ENCODE peak calls at places on chromosomes 1 and 21, in nine cellular contexts. One of them, this sample, is unnamed.
A peak's percentile ranks its signal among the peaks of the same experiment; 100 is the strongest.

GRCh38 chr1:42680921-42681683 is 1.1 kb upstream of the YBX1 start:
- DNase-seq in endothelial cell: no peak
- DNase-seq in tibial artery: no peak
- DNase-seq in IMR-90: no peak
- DNase-seq in pancreas: no peak
- DNase-seq in colonic mucosa: peak; percentile 26
- DNase-seq in OCI-LY7: peak; percentile 59
- DNase-seq in GM13977: no peak
- DNase-seq in H9: no peak
- DNase-seq in this sample: no peak

GRCh38 chr21:17527240-17527639 is 14.4 kb downstream of the CXADR start:
- DNase-seq in colonic mucosa: no peak
- DNase-seq in endothelial cell: no peak
- DNase-seq in H9: no peak
- DNase-seq in pancreas: no peak
- DNase-seq in IMR-90: peak; percentile 41
- DNase-seq in GM13977: no peak
- DNase-seq in tibial artery: no peak
- DNase-seq in OCI-LY7: no peak
- DNase-seq in this sample: no peak

GRCh38 chr1:56535949-56536348 is 43.4 kb downstream of the PLPP3 start:
- DNase-seq in GM13977: no peak
- DNase-seq in pancreas: peak; percentile 55
- DNase-seq in OCI-LY7: no peak
- DNase-seq in IMR-90: no peak
- DNase-seq in colonic mucosa: no peak
- DNase-seq in H9: no peak
- DNase-seq in endothelial cell: no peak
- DNase-seq in tibial artery: no peak
- DNase-seq in this sample: no peak

GRCh38 chr1:209430107-209430506 is 153.4 kb upstream of the CAMK1G start:
- DNase-seq in tibial artery: no peak
- DNase-seq in pancreas: no peak
- DNase-seq in GM13977: no peak
- DNase-seq in OCI-LY7: no peak
- DNase-seq in colonic mucosa: no peak
- DNase-seq in H9: no peak
- DNase-seq in endothelial cell: no peak
- DNase-seq in IMR-90: no peak
- DNase-seq in this sample: no peak

GRCh38 chr21:19224090-19224489 is 820.5 kb upstream of the TMPRSS15 start:
- DNase-seq in endothelial cell: no peak
- DNase-seq in tibial artery: no peak
- DNase-seq in colonic mucosa: no peak
- DNase-seq in GM13977: no peak
- DNase-seq in pancreas: no peak
- DNase-seq in OCI-LY7: no peak
- DNase-seq in H9: no peak
- DNase-seq in IMR-90: no peak
- DNase-seq in this sample: no peak

GRCh38 chr1:180150982-180151381 is 3.7 kb upstream of the QSOX1 start:
- DNase-seq in GM13977: no peak
- DNase-seq in colonic mucosa: no peak
- DNase-seq in pancreas: no peak
- DNase-seq in tibial artery: no peak
- DNase-seq in H9: no peak
- DNase-seq in IMR-90: peak; percentile 32
- DNase-seq in endothelial cell: no peak
- DNase-seq in OCI-LY7: no peak
- DNase-seq in this sample: no peak

GRCh38 chr1:47471163-47471562 is 33.3 kb downstream of the FOXD2 start:
- DNase-seq in colonic mucosa: no peak
- DNase-seq in tibial artery: peak; percentile 72
- DNase-seq in endothelial cell: no peak
- DNase-seq in OCI-LY7: no peak
- DNase-seq in IMR-90: no peak
- DNase-seq in GM13977: no peak
- DNase-seq in pancreas: no peak
- DNase-seq in H9: no peak
- DNase-seq in this sample: no peak

GRCh38 chr1:15352122-15352957 is 57.3 kb upstream of the EFHD2 start:
- DNase-seq in IMR-90: peak; percentile 84
- DNase-seq in pancreas: peak; percentile 78
- DNase-seq in H9: no peak
- DNase-seq in colonic mucosa: peak; percentile 80
- DNase-seq in tibial artery: no peak
- DNase-seq in OCI-LY7: no peak
- DNase-seq in endothelial cell: no peak
- DNase-seq in GM13977: no peak
- DNase-seq in this sample: no peak

GRCh38 chr1:64093941-64094340 is 109.5 kb upstream of the UBE2U start:
- DNase-seq in tibial artery: no peak
- DNase-seq in colonic mucosa: no peak
- DNase-seq in pancreas: no peak
- DNase-seq in endothelial cell: no peak
- DNase-seq in H9: no peak
- DNase-seq in GM13977: no peak
- DNase-seq in IMR-90: peak; percentile 64
- DNase-seq in OCI-LY7: no peak
- DNase-seq in this sample: no peak

GRCh38 chr1:236619398-236619797 is 15.1 kb upstream of the HEATR1 start:
- DNase-seq in tibial artery: no peak
- DNase-seq in GM13977: no peak
- DNase-seq in IMR-90: no peak
- DNase-seq in pancreas: no peak
- DNase-seq in OCI-LY7: no peak
- DNase-seq in colonic mucosa: no peak
- DNase-seq in H9: no peak
- DNase-seq in endothelial cell: no peak
- DNase-seq in this sample: no peak

GRCh38 chr1:52403566-52404115 is 582 bp downstream of the ORC1 start:
- DNase-seq in H9: peak; percentile 81
- DNase-seq in OCI-LY7: peak; percentile 80
- DNase-seq in tibial artery: no peak
- DNase-seq in GM13977: peak; percentile 66
- DNase-seq in pancreas: peak; percentile 18
- DNase-seq in IMR-90: peak; percentile 84
- DNase-seq in colonic mucosa: peak; percentile 61
- DNase-seq in endothelial cell: no peak
- DNase-seq in this sample: peak; percentile 6

GRCh38 chr21:35088235-35088865 is 39.2 kb upstream of the RUNX1 start:
- DNase-seq in IMR-90: peak; percentile 46
- DNase-seq in pancreas: no peak
- DNase-seq in GM13977: no peak
- DNase-seq in tibial artery: no peak
- DNase-seq in colonic mucosa: no peak
- DNase-seq in H9: no peak
- DNase-seq in OCI-LY7: no peak
- DNase-seq in endothelial cell: no peak
- DNase-seq in this sample: no peak

GRCh38 chr1:155834296-155834926 is 22.6 kb downstream of the GON4L start:
- DNase-seq in colonic mucosa: no peak
- DNase-seq in endothelial cell: no peak
- DNase-seq in IMR-90: peak; percentile 70
- DNase-seq in pancreas: no peak
- DNase-seq in OCI-LY7: no peak
- DNase-seq in tibial artery: no peak
- DNase-seq in GM13977: peak; percentile 18
- DNase-seq in H9: peak; percentile 36
- DNase-seq in this sample: no peak

GRCh38 chr1:165639821-165640623 is 9.0 kb downstream of the MGST3 start:
- DNase-seq in IMR-90: peak; percentile 52
- DNase-seq in GM13977: no peak
- DNase-seq in OCI-LY7: no peak
- DNase-seq in pancreas: no peak
- DNase-seq in colonic mucosa: no peak
- DNase-seq in H9: no peak
- DNase-seq in tibial artery: no peak
- DNase-seq in endothelial cell: no peak
- DNase-seq in this sample: no peak

GRCh38 chr1:62735491-62736171 is 47.4 kb upstream of the DOCK7 start:
- DNase-seq in IMR-90: peak; percentile 82
- DNase-seq in colonic mucosa: no peak
- DNase-seq in H9: no peak
- DNase-seq in pancreas: no peak
- DNase-seq in endothelial cell: no peak
- DNase-seq in GM13977: no peak
- DNase-seq in tibial artery: no peak
- DNase-seq in OCI-LY7: no peak
- DNase-seq in this sample: no peak

GRCh38 chr21:42360317-42360716 is 6.0 kb downstream of the TFF1 start:
- DNase-seq in pancreas: no peak
- DNase-seq in OCI-LY7: peak; percentile 26
- DNase-seq in H9: no peak
- DNase-seq in colonic mucosa: no peak
- DNase-seq in GM13977: no peak
- DNase-seq in tibial artery: no peak
- DNase-seq in IMR-90: no peak
- DNase-seq in endothelial cell: no peak
- DNase-seq in this sample: no peak

GRCh38 chr1:7576946-7577657 is 194.0 kb upstream of the VAMP3 start:
- DNase-seq in colonic mucosa: no peak
- DNase-seq in endothelial cell: no peak
- DNase-seq in IMR-90: peak; percentile 53
- DNase-seq in pancreas: no peak
- DNase-seq in tibial artery: peak; percentile 57
- DNase-seq in H9: peak; percentile 68
- DNase-seq in OCI-LY7: no peak
- DNase-seq in GM13977: no peak
- DNase-seq in this sample: peak; percentile 23

DNA sequence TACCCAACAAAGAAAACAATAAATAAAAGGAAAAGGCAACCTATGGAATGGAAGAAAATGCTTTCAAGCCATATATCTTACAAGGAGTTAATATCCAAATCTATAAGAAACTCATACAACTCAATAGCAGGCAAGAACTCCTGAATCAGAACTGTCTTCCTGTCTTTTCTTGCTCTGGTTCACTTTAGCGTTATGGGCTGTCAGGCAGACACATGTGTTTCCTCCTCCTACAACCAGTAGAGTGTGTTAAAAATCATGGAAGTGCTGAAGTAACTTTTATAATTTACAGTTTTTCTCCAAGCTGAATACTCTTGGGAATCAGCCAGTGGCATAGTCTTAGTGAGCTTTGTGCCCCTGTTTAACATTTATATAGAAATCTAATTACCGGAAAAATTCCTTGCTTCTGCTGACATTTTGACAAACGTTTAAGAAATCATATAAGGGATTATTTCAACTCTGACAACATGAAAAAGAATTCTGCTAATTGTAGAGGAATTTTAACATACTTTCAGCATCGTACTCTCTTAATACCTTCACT is 113.2 kb upstream of the RGS18 start:
- DNase-seq in H9: no peak
- DNase-seq in IMR-90: no peak
- DNase-seq in colonic mucosa: no peak
- DNase-seq in endothelial cell: no peak
- DNase-seq in OCI-LY7: no peak
- DNase-seq in pancreas: no peak
- DNase-seq in tibial artery: no peak
- DNase-seq in GM13977: no peak
- DNase-seq in this sample: no peak
- TF ChIP-seq CTCF in H9: no peak
- TF ChIP-seq CTCF in IMR-90: no peak
- TF ChIP-seq CTCF in colonic mucosa: no peak
- TF ChIP-seq CTCF in endothelial cell: no peak
- TF ChIP-seq CTCF in OCI-LY7: no peak
- TF ChIP-seq CTCF in pancreas: no peak
- TF ChIP-seq CTCF in tibial artery: no peak
- TF ChIP-seq CTCF in GM13977: no peak
- TF ChIP-seq CTCF in this sample: no peak

GRCh38 chr1:99681583-99681982 is 35.7 kb downstream of the PALMD start:
- DNase-seq in OCI-LY7: no peak
- DNase-seq in pancreas: no peak
- DNase-seq in endothelial cell: no peak
- DNase-seq in GM13977: no peak
- DNase-seq in colonic mucosa: no peak
- DNase-seq in H9: no peak
- DNase-seq in IMR-90: no peak
- DNase-seq in tibial artery: no peak
- DNase-seq in this sample: no peak
- TF ChIP-seq CTCF in OCI-LY7: peak; percentile 31
- TF ChIP-seq CTCF in pancreas: no peak
- TF ChIP-seq CTCF in endothelial cell: no peak
- TF ChIP-seq CTCF in GM13977: peak; percentile 20
- TF ChIP-seq CTCF in colonic mucosa: no peak
- TF ChIP-seq CTCF in H9: peak; percentile 17
- TF ChIP-seq CTCF in IMR-90: no peak
- TF ChIP-seq CTCF in tibial artery: no peak
- TF ChIP-seq CTCF in this sample: no peak

DNA sequence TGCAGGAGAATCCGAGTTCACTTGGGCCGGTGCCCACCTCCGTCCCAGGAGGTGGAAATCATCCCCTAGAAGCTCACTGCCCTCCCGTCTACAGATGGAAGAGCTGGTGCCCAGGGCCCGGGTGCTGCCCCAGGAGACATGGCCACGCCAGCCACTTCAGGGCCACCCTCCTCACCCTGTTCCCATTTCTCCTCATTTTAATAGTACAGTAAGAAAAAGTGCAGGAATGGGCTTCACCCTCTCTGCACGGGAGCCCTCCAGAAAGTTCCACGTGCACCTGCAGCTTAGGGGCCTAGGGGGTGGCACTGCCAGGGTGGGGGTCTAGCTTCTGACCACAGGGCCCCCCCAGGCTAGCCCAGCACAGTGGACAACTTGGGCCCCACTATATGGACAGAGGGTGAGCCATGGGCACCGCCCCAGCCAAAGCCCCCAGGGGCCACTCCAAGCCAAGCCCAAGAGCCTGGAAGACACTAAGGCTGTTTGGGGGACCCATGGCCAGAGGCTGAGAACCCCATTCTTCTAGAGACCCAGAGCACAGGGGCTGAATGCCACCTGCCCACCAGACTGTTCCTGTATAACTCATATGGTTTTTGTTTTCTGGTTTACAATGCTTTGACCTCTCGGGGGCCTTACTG is 3.4 kb upstream of the FTCD start:
- DNase-seq in endothelial cell: no peak
- DNase-seq in H9: no peak
- DNase-seq in colonic mucosa: no peak
- DNase-seq in GM13977: no peak
- DNase-seq in OCI-LY7: no peak
- DNase-seq in tibial artery: peak; percentile 56
- DNase-seq in pancreas: peak; percentile 4
- DNase-seq in IMR-90: no peak
- DNase-seq in this sample: no peak
- TF ChIP-seq CTCF in endothelial cell: no peak
- TF ChIP-seq CTCF in H9: no peak
- TF ChIP-seq CTCF in colonic mucosa: no peak
- TF ChIP-seq CTCF in GM13977: no peak
- TF ChIP-seq CTCF in OCI-LY7: no peak
- TF ChIP-seq CTCF in tibial artery: no peak
- TF ChIP-seq CTCF in pancreas: no peak
- TF ChIP-seq CTCF in IMR-90: no peak
- TF ChIP-seq CTCF in this sample: no peak

DNA sequence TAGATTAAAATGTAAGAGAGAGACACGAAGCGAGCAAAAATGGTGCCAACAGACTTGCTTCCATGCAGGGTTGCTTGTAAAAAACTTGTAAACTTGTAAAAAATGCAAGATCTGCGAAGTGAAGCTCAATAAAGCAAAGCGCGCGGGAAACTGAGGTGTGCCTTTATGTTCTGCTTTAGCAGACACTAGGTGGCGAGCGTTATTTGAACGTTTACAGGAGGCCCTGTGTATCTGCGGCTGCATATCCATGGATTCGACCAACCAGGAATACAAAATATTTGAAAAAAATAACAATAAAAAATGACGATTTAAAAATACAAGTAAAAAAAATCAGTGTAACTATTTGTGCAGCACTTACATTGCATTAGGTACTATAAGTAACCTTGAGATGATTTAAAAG is 1.5 kb downstream of the UBE2G2 start:
- DNase-seq in tibial artery: no peak
- DNase-seq in IMR-90: peak; percentile 59
- DNase-seq in OCI-LY7: peak; percentile 68
- DNase-seq in pancreas: no peak
- DNase-seq in colonic mucosa: peak; percentile 63
- DNase-seq in GM13977: no peak
- DNase-seq in endothelial cell: peak; percentile 36
- DNase-seq in H9: no peak
- DNase-seq in this sample: no peak
- TF ChIP-seq CTCF in tibial artery: no peak
- TF ChIP-seq CTCF in IMR-90: peak; percentile 40
- TF ChIP-seq CTCF in OCI-LY7: peak; percentile 91
- TF ChIP-seq CTCF in pancreas: no peak
- TF ChIP-seq CTCF in colonic mucosa: peak; percentile 47
- TF ChIP-seq CTCF in GM13977: peak; percentile 40
- TF ChIP-seq CTCF in endothelial cell: no peak
- TF ChIP-seq CTCF in H9: peak; percentile 62
- TF ChIP-seq CTCF in this sample: no peak

This sample was measured in nephron progenitor cell.